ENCODE peak calls at places on chromosomes 11 and 22, in eight cellular contexts. S, W, H, Z, R, Y, U and V are unnamed samples.
A peak's percentile ranks its signal among the peaks of the same experiment; 100 is the strongest.

GRCh38 chr22:22106855-22107254 is 124.3 kb upstream of the TOP3B start:
- DNase-seq in S (no peak), W (no peak), H (no peak), Z (no peak), R (no peak), Y (no peak), U (no peak), V (no peak)

GRCh38 chr11:720642-721346 is 14.8 kb downstream of the EPS8L2 start:
- DNase-seq in S (no peak), W (no peak), H (no peak), Z (peak; percentile 71), R (no peak), Y (no peak), U (no peak), V (peak; percentile 55)

GRCh38 chr11:35235944-35236666 is 97.1 kb downstream of the CD44 start:
- DNase-seq in S (peak; percentile 61), W (no peak), H (no peak), Z (no peak), R (no peak), Y (no peak), U (no peak), V (peak; percentile 64)

GRCh38 chr22:21929253-21929652 is 23.4 kb downstream of the PPM1F start:
- DNase-seq in S (no peak), W (no peak), H (no peak), Z (peak; percentile 35), R (no peak), Y (no peak), U (no peak), V (no peak)

GRCh38 chr22:43164636-43165035 is 13.3 kb downstream of the TSPO start:
- DNase-seq in S (no peak), W (no peak), H (no peak), Z (peak; percentile 55), R (no peak), Y (no peak), U (no peak), V (no peak)

GRCh38 chr11:19555266-19555665 is 157.4 kb upstream of the NAV2 start:
- DNase-seq in S (no peak), W (no peak), H (no peak), Z (no peak), R (no peak), Y (no peak), U (no peak), V (peak; percentile 52)

GRCh38 chr11:134665571-134666268 is 253.7 kb upstream of the B3GAT1 start:
- DNase-seq in S (no peak), W (no peak), H (no peak), Z (no peak), R (no peak), Y (no peak), U (no peak), V (no peak)

GRCh38 chr11:46370253-46370652 is 11.2 kb upstream of the MDK start:
- DNase-seq in S (no peak), W (no peak), H (no peak), Z (no peak), R (no peak), Y (no peak), U (no peak), V (no peak)

GRCh38 chr11:115598502-115598901 is 94.3 kb upstream of the CADM1 start:
- DNase-seq in S (no peak), W (no peak), H (no peak), Z (no peak), R (no peak), Y (no peak), U (no peak), V (no peak)

GRCh38 chr22:39299829-39300178 is 19.6 kb downstream of the RPL3 start:
- DNase-seq in S (no peak), W (no peak), H (no peak), Z (peak; percentile 80), R (no peak), Y (no peak), U (no peak), V (no peak)

GRCh38 chr11:87892291-87892690 is 283.0 kb downstream of the RAB38 start:
- DNase-seq in S (no peak), W (no peak), H (no peak), Z (no peak), R (no peak), Y (no peak), U (no peak), V (no peak)

GRCh38 chr22:49300951-49301397 is 526.7 kb downstream of the BRD1 start:
- DNase-seq in S (no peak), W (no peak), H (no peak), Z (no peak), R (no peak), Y (peak; percentile 37), U (no peak), V (no peak)

GRCh38 chr11:12917830-12918229 is 91.3 kb upstream of the RASSF10 start:
- DNase-seq in S (no peak), W (no peak), H (no peak), Z (no peak), R (no peak), Y (no peak), U (no peak), V (no peak)

GRCh38 chr11:74011360-74012071 is 2.6 kb upstream of the UCP3 start:
- DNase-seq in S (no peak), W (no peak), H (no peak), Z (peak; percentile 79), R (no peak), Y (no peak), U (no peak), V (no peak)

GRCh38 chr11:74444173-74444832 is 23.0 kb downstream of the KCNE3 start:
- DNase-seq in S (no peak), W (peak; percentile 71), H (no peak), Z (no peak), R (no peak), Y (no peak), U (no peak), V (no peak)

DNA sequence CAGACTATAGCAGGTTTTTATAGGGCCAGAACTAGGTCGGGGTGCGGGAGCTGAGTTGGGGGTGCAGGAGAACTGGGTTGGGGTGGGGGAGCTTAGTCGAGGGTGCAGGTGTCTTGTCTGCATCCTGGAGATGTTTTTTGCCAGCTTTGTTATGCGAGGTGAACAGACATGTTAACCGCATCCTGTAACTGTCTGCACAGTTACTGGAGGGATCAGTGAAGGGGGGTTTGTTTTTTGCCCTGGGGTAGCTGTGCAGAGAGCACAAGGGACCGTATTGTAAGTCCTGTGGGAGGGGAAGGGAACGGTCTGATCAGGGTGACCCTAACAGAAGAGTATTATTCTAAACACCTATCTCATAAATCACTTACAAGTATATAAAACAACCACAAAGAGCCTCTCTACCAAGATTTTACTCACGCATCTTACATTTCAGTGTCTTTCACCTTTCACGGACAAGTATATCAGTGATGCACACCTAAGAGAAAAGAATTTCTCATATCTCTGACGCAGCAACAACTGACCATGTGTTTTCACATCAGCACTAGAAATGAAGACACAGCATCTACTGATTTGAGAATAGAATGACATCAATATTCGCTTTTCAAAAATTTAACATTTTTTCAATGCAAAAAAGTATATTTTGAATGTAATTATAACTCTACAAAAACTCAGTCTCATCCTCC is 20.8 kb downstream of the ZNF195 start:
- DNase-seq in S (no peak), W (no peak), H (no peak), Z (no peak), R (no peak), Y (no peak), U (no peak), V (no peak)
- H3K9me3 ChIP-seq in S (peaks cover 24% of the 10 kb centered on the region), W (peaks cover 79% of the 10 kb centered on the region), H (peaks cover 75% of the 10 kb centered on the region), Z (peaks cover 52% of the 10 kb centered on the region), R (peaks cover 61% of the 10 kb centered on the region), Y (peaks cover 66% of the 10 kb centered on the region), U (no peaks in the 10 kb centered on the region), V (no peaks in the 10 kb centered on the region)

DNA sequence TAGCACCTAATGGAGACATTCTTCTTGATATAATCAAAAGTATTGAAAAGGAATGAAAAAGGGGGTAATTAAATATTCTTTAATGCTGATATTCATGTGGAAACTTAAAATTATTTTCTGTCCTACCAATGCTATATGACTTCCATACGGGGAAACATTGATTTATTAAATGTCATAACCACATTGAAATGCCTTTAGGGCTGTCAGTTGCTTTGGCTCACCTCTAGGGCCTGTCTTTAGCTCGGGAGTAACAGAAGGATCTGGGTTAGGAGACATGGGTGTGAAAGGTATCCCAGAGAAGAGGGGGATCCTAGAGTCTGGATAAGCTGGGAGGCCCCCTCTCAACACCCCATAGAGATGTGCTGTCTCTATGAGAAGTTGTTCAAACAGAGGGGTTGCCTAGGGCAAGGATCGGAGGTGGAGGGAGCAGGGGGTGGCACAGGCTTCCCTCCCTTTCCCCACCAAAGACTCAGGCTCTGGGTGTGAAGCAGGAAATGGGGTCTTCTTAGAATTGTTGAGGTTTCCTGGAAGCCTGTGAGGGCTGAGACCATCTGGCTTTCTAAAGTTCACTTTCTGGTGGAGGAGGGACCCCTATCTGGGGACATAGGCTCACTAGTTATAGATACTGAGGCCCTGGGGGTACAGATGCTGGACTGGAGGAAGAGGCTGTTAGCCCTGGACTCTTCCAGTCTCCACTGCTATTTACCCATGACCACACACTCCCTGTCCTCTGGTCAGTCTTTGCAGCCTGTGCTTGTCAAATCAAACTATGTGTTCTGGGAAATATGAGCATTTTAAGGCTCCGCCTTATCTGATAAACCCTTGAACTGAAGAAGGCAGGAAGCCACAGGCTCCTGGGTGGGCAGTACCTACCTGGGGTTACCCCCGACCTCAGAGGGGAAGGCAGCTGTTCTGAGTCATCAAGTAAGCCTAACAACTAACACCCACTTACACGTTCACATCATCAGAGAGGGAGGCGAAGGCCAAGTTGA is 55.8 kb upstream of the RRAS2 start:
- DNase-seq in S (no peak), W (no peak), H (no peak), Z (peak; percentile 29), R (no peak), Y (no peak), U (no peak), V (no peak)
- H3K4me1 ChIP-seq in S (peaks cover 11% of the 10 kb centered on the region), W (peaks cover 14% of the 10 kb centered on the region), H (no peaks in the 10 kb centered on the region), Z (peaks cover 59% of the 10 kb centered on the region), R (no peaks in the 10 kb centered on the region), Y (peaks cover 7% of the 10 kb centered on the region), U (no peaks in the 10 kb centered on the region), V (no peaks in the 10 kb centered on the region)

DNA sequence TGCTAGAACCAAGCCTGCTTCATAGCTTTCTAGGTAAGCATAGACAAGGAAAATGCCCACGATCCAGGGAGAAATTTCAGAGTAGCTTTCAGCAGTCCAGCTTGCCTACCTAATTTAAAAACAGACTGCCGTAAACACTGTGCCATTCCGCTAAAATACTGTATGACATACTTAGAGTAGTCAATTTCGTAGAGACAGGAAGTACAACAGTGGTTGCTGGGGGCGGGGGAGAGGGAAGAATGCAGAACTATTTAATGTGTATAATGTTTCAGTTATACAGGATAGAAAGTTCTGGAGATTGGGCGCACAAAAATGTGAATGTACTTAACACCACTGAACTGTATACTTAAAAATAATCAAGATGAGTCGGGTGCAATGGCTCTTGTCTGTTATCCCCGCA is 56.7 kb downstream of the C11orf58 start:
- DNase-seq in S (no peak), W (no peak), H (peak; percentile 56), Z (no peak), R (no peak), Y (no peak), U (no peak), V (no peak)
- H3K27ac ChIP-seq in S (no peak overlapping the region), W (no peak overlapping the region), H (peak overlapping the region; percentile 78), Z (no peak overlapping the region), R (no peak overlapping the region), Y (peak overlapping the region; percentile 75), U (no peak overlapping the region), V (no peak overlapping the region)

GRCh38 chr22:47401592-47401898 is 639.1 kb downstream of the TBC1D22A start:
- DNase-seq in S (no peak), W (no peak), H (no peak), Z (no peak), R (no peak), Y (peak; percentile 40), U (no peak), V (no peak)
- H3K9me3 ChIP-seq in S (no peaks in the 10 kb centered on the region), W (no peaks in the 10 kb centered on the region), H (no peaks in the 10 kb centered on the region), Z (no peaks in the 10 kb centered on the region), R (no peaks in the 10 kb centered on the region), Y (no peaks in the 10 kb centered on the region), U (no peaks in the 10 kb centered on the region), V (no peaks in the 10 kb centered on the region)